ENCODE peak calls at places on chromosomes 2 and 18, in seven cellular contexts. T, H, P, N, Y, F and X are unnamed samples. For H3K9me3, the result is how much of the 10 kb centered on the place peaks cover.

GRCh38 chr2:172836386-172837200 is 100.9 kb downstream of the RAPGEF4 start:
- DNase-seq in T (peak), F (peak), N (no peak), H (no peak), Y (no peak), P (peak), X (no peak)

GRCh38 chr2:181466661-181467576 is 9.7 kb downstream of the ITGA4 start:
- DNase-seq in Y (peak), P (peak), T (no peak), H (peak), N (peak), F (peak), X (peak)

GRCh38 chr18:55320399-55321255 is 267.4 kb downstream of the TCF4 start:
- DNase-seq in Y (no peak), N (no peak), P (peak), H (no peak), F (peak), T (no peak), X (no peak)

GRCh38 chr2:3575534-3576324 is 669 bp downstream of the RPS7 start:
- DNase-seq in H (no peak), T (no peak), N (no peak), F (peak), Y (peak), P (no peak), X (peak)

GRCh38 chr18:7545734-7546133 is 21.4 kb upstream of the PTPRM start:
- DNase-seq in T (no peak), F (peak), N (no peak), Y (no peak), P (no peak), H (peak), X (no peak)

GRCh38 chr2:233857511-233858118 is 3.3 kb upstream of the HJURP start:
- DNase-seq in F (peak), H (no peak), Y (peak), T (peak), N (no peak), P (peak), X (peak)

GRCh38 chr2:120231564-120231973 is 8.4 kb upstream of the TMEM185B start:
- DNase-seq in H (peak), F (no peak), Y (no peak), P (no peak), N (no peak), T (no peak), X (no peak)

GRCh38 chr2:61178603-61179545 is 16.9 kb downstream of the C2orf74 start:
- DNase-seq in N (no peak), F (no peak), H (peak), P (no peak), T (no peak), Y (no peak), X (no peak)

GRCh38 chr2:202001826-202002225 is 31.8 kb upstream of the FZD7 start:
- DNase-seq in Y (no peak), N (no peak), H (no peak), F (no peak), T (no peak), P (no peak), X (no peak)

GRCh38 chr2:105848367-105848766 is 103.7 kb downstream of the NCK2 start:
- DNase-seq in N (no peak), T (no peak), F (no peak), P (no peak), H (no peak), Y (no peak), X (no peak)

GRCh38 chr18:58721586-58722160 is 50.4 kb downstream of the MALT1 start:
- DNase-seq in H (no peak), P (no peak), N (no peak), Y (no peak), F (peak), T (no peak), X (no peak)

GRCh38 chr18:14963246-14963645 is 215.3 kb downstream of the ANKRD30B start:
- DNase-seq in N (no peak), F (no peak), H (no peak), Y (no peak), P (no peak), T (no peak), X (no peak)
- H3K9me3 ChIP-seq in N (under half), F (under half), H (under half), Y (under half), P (under half), T (under half), X (under half)

DNA sequence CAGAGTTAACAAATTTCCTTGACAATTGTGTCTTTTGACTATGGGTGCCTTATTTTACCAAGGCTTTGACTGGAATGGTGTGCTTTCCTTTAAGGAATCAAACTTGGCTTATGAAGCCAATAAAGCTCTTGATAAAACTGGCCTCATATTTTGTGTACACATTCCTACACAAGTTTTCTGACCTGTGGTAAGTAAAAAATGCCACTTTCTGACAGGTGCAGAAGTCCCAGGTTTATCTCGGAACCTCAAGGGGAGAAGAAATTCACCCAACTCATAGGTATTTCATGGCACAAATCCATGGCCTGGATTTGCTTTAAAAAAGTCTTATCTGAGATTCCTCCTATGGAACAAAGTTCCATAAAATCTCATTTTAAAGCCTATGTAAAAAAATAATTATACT is 880.6 kb upstream of the LRATD1 start:
- DNase-seq in N (no peak), H (no peak), T (no peak), Y (no peak), P (no peak), F (no peak), X (no peak)
- H3K9me3 ChIP-seq in N (under half), H (under half), T (under half), Y (under half), P (under half), F (under half), X (under half)

GRCh38 chr2:15814946-15815345 is 125.4 kb upstream of the MYCN start:
- DNase-seq in H (no peak), N (no peak), P (no peak), Y (no peak), T (no peak), F (no peak), X (no peak)

GRCh38 chr2:15812187-15812830 is 128.0 kb upstream of the MYCN start:
- DNase-seq in Y (no peak), H (no peak), T (no peak), N (no peak), P (no peak), F (no peak), X (no peak)

GRCh38 chr2:15816226-15816625 is 124.1 kb upstream of the MYCN start:
- DNase-seq in T (no peak), H (no peak), P (no peak), Y (no peak), N (no peak), F (no peak), X (no peak)

GRCh38 chr2:15811367-15811766 is 129.0 kb upstream of the MYCN start:
- DNase-seq in Y (no peak), N (peak), T (no peak), H (no peak), P (no peak), F (no peak), X (no peak)

DNA sequence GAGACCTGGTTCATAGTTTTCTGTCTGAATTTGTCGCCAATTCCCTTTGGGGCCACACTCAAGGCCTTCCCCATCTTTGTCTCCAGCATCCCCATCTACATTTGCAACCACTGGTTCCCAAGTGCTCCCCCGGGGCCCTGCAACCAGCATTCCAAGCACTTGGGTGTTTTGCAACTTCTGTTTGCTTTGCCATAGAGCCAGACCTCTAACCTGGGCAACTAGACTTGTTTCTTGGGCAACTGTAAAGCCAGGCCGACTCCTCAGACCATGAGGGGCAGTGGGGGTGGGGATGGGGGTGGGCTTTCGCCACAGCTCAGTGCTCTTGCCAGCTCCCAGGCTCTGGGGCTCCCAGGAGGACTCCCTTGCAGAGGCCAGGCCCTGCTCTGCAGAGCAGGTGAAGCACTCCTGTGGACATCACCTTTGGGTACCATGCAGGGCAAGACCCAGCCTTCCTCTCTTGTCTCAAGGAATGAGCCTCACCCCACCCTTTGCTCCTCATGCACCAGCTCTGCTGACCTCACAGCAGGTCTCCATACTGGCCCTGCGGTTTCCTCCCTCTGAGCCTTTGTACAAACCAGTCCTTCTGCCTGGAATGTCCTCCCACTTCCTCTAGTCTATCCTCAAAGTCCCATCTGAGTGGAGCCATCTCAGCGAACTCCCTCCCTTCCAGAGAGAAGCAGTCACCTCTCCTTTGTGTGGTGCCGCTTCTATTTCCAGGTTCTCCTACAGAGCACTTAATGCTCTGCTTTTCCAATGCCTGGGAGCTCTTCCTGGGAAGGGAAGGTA is 126.7 kb upstream of the MYCN start:
- DNase-seq in F (no peak), N (no peak), H (no peak), Y (no peak), P (no peak), T (no peak), X (no peak)
- H3K9me3 ChIP-seq in F (under half), N (under half), H (under half), Y (under half), P (under half), T (under half), X (under half)

DNA sequence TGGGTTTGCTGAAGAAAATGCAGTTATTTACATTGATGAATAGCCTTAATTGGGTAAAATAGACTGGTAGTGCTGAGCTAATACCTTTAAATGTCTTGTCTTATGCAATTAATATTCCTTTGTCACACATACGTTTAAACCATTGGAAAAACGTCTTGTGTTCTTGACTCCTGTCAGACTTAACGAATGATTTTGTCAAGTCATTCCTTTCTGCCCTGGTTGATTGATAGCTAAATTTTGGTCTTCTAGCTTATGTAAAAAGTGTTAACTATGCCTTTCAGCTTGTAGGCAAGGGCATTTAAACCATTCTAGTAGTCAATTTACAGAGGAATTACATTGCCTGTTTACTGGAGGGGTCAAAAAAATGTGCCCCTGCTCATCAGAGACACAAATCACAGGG is 105.8 kb upstream of the LRRTM1 start:
- DNase-seq in F (no peak), Y (no peak), N (no peak), T (no peak), H (no peak), P (no peak), X (no peak)
- H3K9me3 ChIP-seq in F (under half), Y (under half), N (under half), T (under half), H (under half), P (under half), X (under half)

GRCh38 chr2:869894-870293 is 80.8 kb upstream of the SNTG2 start:
- DNase-seq in P (no peak), N (no peak), H (no peak), F (no peak), T (no peak), Y (no peak), X (no peak)

GRCh38 chr2:873027-873426 is 77.6 kb upstream of the SNTG2 start:
- DNase-seq in H (no peak), N (no peak), T (no peak), F (no peak), Y (no peak), P (no peak), X (no peak)

GRCh38 chr2:870426-870825 is 80.2 kb upstream of the SNTG2 start:
- DNase-seq in P (no peak), H (no peak), T (no peak), N (no peak), Y (no peak), F (no peak), X (no peak)

GRCh38 chr2:871926-872680 is 78.5 kb upstream of the SNTG2 start:
- DNase-seq in H (no peak), P (no peak), F (no peak), N (no peak), Y (no peak), T (no peak), X (no peak)

GRCh38 chr2:871175-871727 is 79.4 kb upstream of the SNTG2 start:
- DNase-seq in H (no peak), Y (no peak), F (no peak), T (no peak), N (no peak), P (no peak), X (no peak)
- H3K9me3 ChIP-seq in H (under half), Y (under half), F (under half), T (under half), N (under half), P (under half), X (under half)

DNA sequence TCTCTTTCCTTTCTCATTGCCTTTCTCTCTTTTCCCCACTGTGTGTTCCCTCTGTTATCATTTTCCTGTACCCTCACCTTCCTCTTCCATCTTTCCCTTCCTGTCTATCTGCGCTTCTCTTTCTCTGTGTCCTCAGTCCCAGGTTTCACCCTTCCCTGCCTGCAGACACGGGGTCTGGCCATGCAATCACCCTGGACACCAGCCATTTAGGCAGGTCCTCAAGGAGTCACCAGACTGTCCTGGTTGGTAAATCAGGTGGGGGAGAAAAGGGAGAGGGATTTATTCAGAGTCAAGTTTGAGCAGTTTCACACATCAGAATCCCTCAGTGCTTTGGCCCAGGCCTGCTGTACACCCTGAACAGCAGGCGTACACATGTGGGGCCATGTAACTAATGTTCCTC is 169.3 kb downstream of the ANKRD30B start:
- DNase-seq in N (no peak), H (no peak), F (no peak), Y (no peak), P (no peak), T (no peak), X (no peak)
- H3K9me3 ChIP-seq in N (under half), H (under half), F (under half), Y (under half), P (under half), T (under half), X (under half)

GRCh38 chr2:15814406-15814805 is 125.9 kb upstream of the MYCN start:
- DNase-seq in F (no peak), T (no peak), P (no peak), H (no peak), Y (no peak), N (no peak), X (no peak)
- H3K9me3 ChIP-seq in F (under half), T (under half), P (under half), H (under half), Y (under half), N (under half), X (under half)

GRCh38 chr2:174510583-174511189 is 23.9 kb upstream of the GPR155 start:
- DNase-seq in N (peak), P (peak), T (no peak), Y (no peak), F (no peak), H (no peak), X (no peak)

GRCh38 chr2:174516495-174517378 is 29.9 kb upstream of the GPR155 start:
- DNase-seq in P (no peak), N (no peak), F (no peak), T (no peak), H (no peak), Y (no peak), X (no peak)

GRCh38 chr2:174512345-174512744 is 25.5 kb upstream of the GPR155 start:
- DNase-seq in T (no peak), F (no peak), H (no peak), P (no peak), N (no peak), Y (no peak), X (no peak)

GRCh38 chr2:174511580-174512260 is 24.9 kb upstream of the GPR155 start:
- DNase-seq in T (no peak), N (no peak), F (no peak), P (no peak), H (no peak), Y (no peak), X (no peak)
- H3K9me3 ChIP-seq in T (under half), N (under half), F (under half), P (under half), H (under half), Y (under half), X (under half)